ENCODE peak calls at places on chromosomes 6 and 20, in four cellular contexts. E, C, W and P are unnamed samples.

GRCh38 chr6:153167026-153167891 is 36.2 kb upstream of the RGS17 start:
- DNase-seq in E (no peak), C (peak; percentile 63), W (no peak), P (no peak)

GRCh38 chr6:144661101-144661806 is 376.1 kb downstream of the UTRN start:
- DNase-seq in E (no peak), C (no peak), W (no peak), P (no peak)

GRCh38 chr20:41232971-41233926 is 84.3 kb downstream of the ZHX3 start:
- DNase-seq in E (no peak), C (peak; percentile 86), W (no peak), P (no peak)

GRCh38 chr6:109527989-109528388 is 45.0 kb upstream of the ZBTB24 start:
- DNase-seq in E (no peak), C (no peak), W (no peak), P (no peak)

GRCh38 chr20:3854462-3854870 is 7.8 kb downstream of the MAVS start:
- DNase-seq in E (no peak), C (no peak), W (no peak), P (no peak)

GRCh38 chr6:100217225-100217624 is 223.2 kb upstream of the MCHR2 start:
- DNase-seq in E (no peak), C (peak; percentile 39), W (no peak), P (no peak)

GRCh38 chr20:58553841-58554240 is 38.6 kb upstream of the APCDD1L start:
- DNase-seq in E (no peak), C (peak; percentile 45), W (no peak), P (no peak)

GRCh38 chr6:17684134-17684533 is 22.6 kb downstream of the NUP153 start:
- DNase-seq in E (no peak), C (no peak), W (no peak), P (no peak)

GRCh38 chr6:108651781-108652227 is 91.1 kb downstream of the FOXO3 start:
- DNase-seq in E (no peak), C (peak; percentile 67), W (no peak), P (no peak)

GRCh38 chr20:22729616-22730236 is 145.4 kb upstream of the FOXA2 start:
- DNase-seq in E (no peak), C (no peak), W (no peak), P (no peak)

GRCh38 chr20:20824924-20825584 is 112.6 kb upstream of the RALGAPA2 start:
- DNase-seq in E (peak; percentile 60), C (no peak), W (peak; percentile 22), P (peak; percentile 42)